ENCODE peak calls at places on chromosome 21, in four cellular contexts. O is body of pancreas, Q is HepG2, E is K562. D is an unnamed sample.

GRCh38 chr21:32940079-32941014 is 85.4 kb upstream of the OLIG2 start:
- ATAC-seq in O (no peak), Q (peak), E (peak), D (no peak)

GRCh38 chr21:45617021-45617930 is 26.2 kb upstream of the PCBP3 start:
- ATAC-seq in O (no peak), Q (peak), E (peak), D (no peak)

GRCh38 chr21:44874497-44875331 is 1.2 kb upstream of the PTTG1IP start:
- ATAC-seq in O (peak), Q (no peak), E (no peak), D (peak)

GRCh38 chr21:45412491-45412890 is 7.5 kb downstream of the COL18A1 start:
- ATAC-seq in O (no peak), Q (no peak), E (no peak), D (no peak)

GRCh38 chr21:25416669-25417068 is 190.6 kb downstream of the MRPL39 start:
- ATAC-seq in O (no peak), Q (no peak), E (no peak), D (no peak)

GRCh38 chr21:14602418-14602987 is 56.4 kb upstream of the SAMSN1 start:
- ATAC-seq in O (no peak), Q (no peak), E (peak), D (no peak)

GRCh38 chr21:28402616-28402989 is 590.1 kb downstream of the LTN1 start:
- ATAC-seq in O (no peak), Q (no peak), E (no peak), D (no peak)

GRCh38 chr21:17402885-17403477 is 109.9 kb upstream of the CXADR start:
- ATAC-seq in O (peak), Q (no peak), E (no peak), D (no peak)

GRCh38 chr21:38273745-38274544 is 17.2 kb downstream of the KCNJ15 start:
- ATAC-seq in O (no peak), Q (no peak), E (no peak), D (no peak)

GRCh38 chr21:44912158-44912473 is 8.6 kb downstream of the ITGB2 start:
- ATAC-seq in O (no peak), Q (peak), E (no peak), D (no peak)

GRCh38 chr21:16330340-16331319 is 600.8 kb downstream of the USP25 start:
- ATAC-seq in O (peak), Q (peak), E (peak), D (peak)

GRCh38 chr21:37087188-37087587 is 14.1 kb downstream of the TTC3 start:
- ATAC-seq in O (peak), Q (no peak), E (peak), D (no peak)

GRCh38 chr21:44392916-44393315 is 39.5 kb downstream of the TRPM2 start:
- ATAC-seq in O (no peak), Q (no peak), E (no peak), D (no peak)

GRCh38 chr21:29130234-29130993 is at the start of gene MAP3K7CL:
- ATAC-seq in O (peak), Q (no peak), E (peak), D (peak)

GRCh38 chr21:37787456-37787855 is 128.8 kb downstream of the KCNJ6 start:
- ATAC-seq in O (no peak), Q (no peak), E (no peak), D (no peak)

GRCh38 chr21:38994014-38994413 is 188.3 kb downstream of the ETS2 start:
- ATAC-seq in O (no peak), Q (no peak), E (no peak), D (no peak)

GRCh38 chr21:25568230-25568629 is 39.1 kb downstream of the MRPL39 start:
- ATAC-seq in O (no peak), Q (no peak), E (no peak), D (peak)

GRCh38 chr21:45014747-45015468 is 59.5 kb upstream of the ADARB1 start:
- ATAC-seq in O (no peak), Q (no peak), E (peak), D (no peak)

GRCh38 chr21:29321908-29322569 is 23.3 kb downstream of the BACH1 start:
- ATAC-seq in O (no peak), Q (no peak), E (no peak), D (no peak)

GRCh38 chr21:25385912-25386474 is 221.3 kb downstream of the MRPL39 start:
- ATAC-seq in O (peak), Q (peak), E (peak), D (no peak)

DNA sequence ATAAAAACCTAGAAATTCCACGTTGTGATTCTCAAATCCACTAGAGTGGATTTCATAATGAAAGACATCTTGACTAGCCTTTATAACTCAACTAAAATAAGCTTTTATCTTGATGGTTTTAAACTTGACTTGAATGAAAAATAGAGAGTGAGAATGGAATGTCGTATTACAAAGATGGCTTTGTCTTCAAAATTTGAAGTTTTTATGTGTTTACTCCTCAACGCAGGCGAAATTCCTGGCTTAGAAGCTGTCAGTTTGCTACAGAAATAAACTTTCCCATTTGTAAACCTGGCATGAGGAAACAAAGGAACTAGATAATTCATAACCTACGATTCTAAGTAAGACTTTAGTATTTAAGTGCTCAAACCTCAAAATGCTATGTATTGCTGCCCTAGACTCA is 90.0 kb upstream of the KRTAP19-8 start:
- ATAC-seq in O (peak), Q (no peak), E (no peak), D (no peak)
- H3K27ac ChIP-seq in O (no peak), Q (no peak), E (no peak), D (no peak)

DNA sequence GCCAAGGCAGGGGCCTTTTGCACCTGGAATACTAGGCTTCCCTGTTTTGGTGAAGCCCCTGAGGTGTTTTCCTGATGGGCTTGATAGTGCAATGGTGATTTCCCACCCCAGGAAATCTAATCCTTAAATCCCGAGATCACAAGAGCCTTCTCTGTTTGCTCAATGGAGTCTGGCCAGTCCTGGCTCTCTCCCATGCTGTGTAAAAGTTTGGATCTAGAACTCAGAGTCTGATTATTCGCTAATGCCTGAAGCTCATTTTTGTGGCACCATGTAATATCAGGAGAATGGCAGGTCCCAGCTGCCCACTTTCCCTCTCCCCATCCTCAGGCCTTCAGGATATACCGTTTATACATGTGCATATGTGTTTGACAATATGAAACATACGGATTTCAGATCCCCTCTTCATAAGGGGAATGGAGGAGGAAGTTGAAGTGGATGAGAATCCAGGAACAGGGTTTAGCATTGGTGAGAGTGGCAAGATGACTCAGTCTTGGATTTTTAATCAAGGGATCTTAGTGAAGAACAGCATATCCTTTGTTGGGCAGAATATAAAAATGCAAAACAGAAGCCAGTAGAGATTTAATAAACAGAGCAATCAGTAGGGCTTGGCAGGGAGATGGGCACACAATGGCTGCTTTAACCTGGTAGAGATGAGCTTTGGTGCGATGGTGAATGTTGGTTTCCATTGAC is 62.1 kb downstream of the CLIC6 start:
- ATAC-seq in O (no peak), Q (no peak), E (no peak), D (no peak)
- H3K4me3 ChIP-seq in O (no peak), Q (no peak), E (no peak), D (no peak)

DNA sequence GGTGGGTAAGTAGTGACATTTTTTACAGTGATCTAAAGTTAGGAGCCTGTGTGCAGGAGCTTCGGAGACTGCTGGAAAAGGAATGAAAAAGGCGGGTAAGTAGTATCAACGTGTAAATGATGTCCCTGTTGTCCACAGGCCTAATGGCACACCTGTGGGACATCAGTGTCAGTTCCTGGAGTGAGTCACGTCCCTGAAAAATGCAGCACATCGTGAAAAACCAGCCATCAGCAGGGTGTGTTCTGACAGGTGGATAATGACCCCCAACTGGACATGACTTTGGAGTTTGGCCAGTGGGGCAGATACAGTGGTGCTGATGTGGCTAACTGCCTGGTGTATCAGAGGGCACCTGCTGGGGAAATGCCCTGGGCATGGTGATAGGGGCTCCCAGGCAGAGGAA is 12.0 kb upstream of the PRDM15 start:
- ATAC-seq in O (no peak), Q (no peak), E (no peak), D (no peak)
- TF ChIP-seq POLR2A in O (no peak), Q (no peak), E (no peak), D (no peak)

GRCh38 chr21:34128674-34129038 is 55.3 kb downstream of the MRPS6 start:
- ATAC-seq in O (no peak), Q (no peak), E (peak), D (no peak)
- H3K27ac ChIP-seq in O (no peak), Q (no peak), E (no peak), D (peak)

GRCh38 chr21:35006771-35007170 is 42.3 kb downstream of the RUNX1 start:
- ATAC-seq in O (no peak), Q (no peak), E (no peak), D (no peak)

GRCh38 chr21:35006248-35006647 is 42.9 kb downstream of the RUNX1 start:
- ATAC-seq in O (no peak), Q (no peak), E (no peak), D (no peak)

GRCh38 chr21:35005825-35006224 is 43.3 kb downstream of the RUNX1 start:
- ATAC-seq in O (no peak), Q (no peak), E (no peak), D (no peak)

GRCh38 chr21:35005077-35005476 is 44.0 kb downstream of the RUNX1 start:
- ATAC-seq in O (no peak), Q (no peak), E (no peak), D (no peak)

DNA sequence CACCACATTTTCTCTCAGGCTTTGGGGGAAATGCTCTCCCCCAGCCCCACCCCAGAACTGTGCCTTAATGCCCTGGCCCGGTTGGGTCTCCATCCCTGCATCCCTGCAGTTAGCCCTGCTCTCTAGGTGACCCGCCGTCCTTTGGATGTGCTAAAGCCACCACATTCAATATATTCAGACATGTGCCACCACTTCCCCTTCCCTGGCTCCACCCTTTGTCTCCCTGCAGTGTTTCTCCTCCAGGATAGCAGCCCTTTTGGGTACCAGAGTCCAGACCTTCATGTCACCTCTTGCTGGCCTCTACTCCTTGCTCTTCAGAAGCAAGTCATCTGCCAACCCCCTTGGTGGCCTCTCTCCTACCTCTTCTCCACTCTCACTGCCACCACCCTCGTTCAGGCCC is 41.8 kb downstream of the RUNX1 start:
- ATAC-seq in O (no peak), Q (no peak), E (no peak), D (no peak)
- H3K4me3 ChIP-seq in O (no peak), Q (no peak), E (no peak), D (no peak)

DNA sequence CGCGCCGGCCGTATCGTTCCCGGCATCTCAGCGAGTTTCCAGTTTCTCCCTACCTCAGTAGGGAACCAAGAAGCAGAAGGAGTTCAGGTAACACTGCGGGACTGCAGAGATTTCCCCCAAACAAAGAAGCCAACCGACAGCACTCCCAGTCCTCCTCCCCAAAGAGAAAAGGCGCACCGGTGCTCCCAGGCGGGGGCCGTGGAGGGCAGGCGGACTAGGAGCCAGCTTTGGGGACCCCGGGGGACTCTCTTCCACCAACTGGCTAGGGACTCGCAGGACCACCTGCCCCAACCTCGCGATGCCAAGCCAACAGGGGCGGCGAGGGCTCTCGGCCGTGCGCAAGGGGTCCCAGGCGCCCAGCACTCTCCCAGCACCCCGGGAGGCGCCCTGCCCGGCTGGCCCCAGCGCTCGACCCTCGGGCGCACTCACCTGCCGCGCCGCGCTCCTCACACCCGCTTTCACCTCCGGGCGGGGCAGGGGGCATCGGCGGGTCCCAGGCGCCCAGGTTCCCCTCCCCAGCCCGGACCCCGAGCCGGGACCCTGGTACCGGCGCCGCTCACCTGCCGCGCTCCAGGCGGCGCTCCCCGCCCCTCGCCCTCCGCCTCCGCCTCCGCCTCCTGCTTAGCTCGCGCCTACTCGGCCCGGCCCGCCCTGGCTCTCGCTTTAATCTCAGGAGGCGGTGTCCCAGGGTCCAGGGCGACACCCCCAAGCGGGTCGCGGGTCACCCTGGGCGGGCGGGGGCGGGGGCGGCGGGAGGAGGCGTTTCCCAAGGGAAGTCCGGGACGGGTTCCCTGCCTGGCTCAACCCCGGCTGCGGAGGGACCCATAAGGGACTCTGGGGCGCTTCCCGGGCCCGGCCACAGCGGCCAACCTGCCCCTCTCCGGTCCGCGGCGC is at the start of gene TMPRSS2:
- ATAC-seq in O (peak), Q (peak), E (no peak), D (no peak)
- TF ChIP-seq POLR2A in O (peak), Q (no peak), E (no peak), D (no peak)